ENCODE peak calls at places on chromosomes 6 and 20, in seven cellular contexts. X is ascending aorta, S is mesenchymal stem cell, N is spleen, B is BJ, G is left ventricle myocardium inferior, T is adipocyte. F is an unnamed sample.
A peak's percentile ranks its signal among the peaks of the same experiment; 100 is the strongest.

GRCh38 chr20:37145014-37145413 is 34.1 kb upstream of the RPN2 start:
- DNase-seq in G (no peak), T (peak; percentile 22), N (no peak), S (peak; percentile 7), B (no peak), X (no peak), F (no peak)

GRCh38 chr6:152130441-152130840 is 323.0 kb downstream of the ESR1 start:
- DNase-seq in X (no peak), T (peak; percentile 49), S (no peak), G (no peak), N (no peak), B (no peak), F (no peak)

GRCh38 chr6:39999006-39999867 is 65.0 kb upstream of the MOCS1 start:
- DNase-seq in N (no peak), G (no peak), T (no peak), B (no peak), S (no peak), X (no peak), F (no peak)

GRCh38 chr6:13874191-13874549 is 50.6 kb upstream of the RNF182 start:
- DNase-seq in S (no peak), N (no peak), G (no peak), B (no peak), T (no peak), X (no peak), F (no peak)

GRCh38 chr6:66558189-66558588 is 851.2 kb upstream of the EYS start:
- DNase-seq in N (no peak), B (no peak), X (no peak), G (no peak), T (no peak), S (no peak), F (no peak)

GRCh38 chr20:51387125-51387865 is 155.2 kb downstream of the NFATC2 start:
- DNase-seq in B (no peak), S (no peak), N (peak; percentile 35), X (no peak), T (no peak), G (no peak), F (no peak)

GRCh38 chr6:73393278-73393677 is 1.4 kb upstream of the DDX43 start:
- DNase-seq in X (no peak), G (no peak), N (no peak), T (peak; percentile 4), S (no peak), B (no peak), F (no peak)

GRCh38 chr6:35948725-35949124 is 27.8 kb upstream of the SRPK1 start:
- DNase-seq in T (no peak), N (no peak), S (peak; percentile 43), G (no peak), B (no peak), X (no peak), F (no peak)

GRCh38 chr6:26258199-26258977 is 106.6 kb upstream of the BTN3A2 start:
- DNase-seq in N (no peak), S (no peak), B (no peak), G (no peak), T (no peak), X (no peak), F (no peak)

GRCh38 chr6:166244353-166245045 is 63.7 kb downstream of the PRR18 start:
- DNase-seq in G (no peak), N (no peak), T (no peak), S (no peak), X (no peak), B (no peak), F (no peak)

GRCh38 chr6:158798311-158798710 is 20.9 kb downstream of the EZR start:
- DNase-seq in B (no peak), T (no peak), G (no peak), N (peak; percentile 83), S (no peak), X (no peak), F (no peak)

GRCh38 chr6:401994-402640 is 10.6 kb downstream of the IRF4 start:
- DNase-seq in T (no peak), S (no peak), X (no peak), N (no peak), B (no peak), G (no peak), F (no peak)

GRCh38 chr20:38307371-38308046 is 3.6 kb downstream of the BPI start:
- DNase-seq in T (no peak), S (peak; percentile 52), B (no peak), N (no peak), G (no peak), X (no peak), F (no peak)

GRCh38 chr20:47768016-47768953 is 17.0 kb downstream of the SULF2 start:
- DNase-seq in B (no peak), T (no peak), N (no peak), S (no peak), G (peak; percentile 36), X (no peak), F (peak; percentile 42)

GRCh38 chr6:22146581-22147468 is 150.0 kb downstream of the PRL start:
- DNase-seq in G (no peak), N (no peak), X (no peak), B (no peak), S (no peak), T (no peak), F (no peak)

GRCh38 chr6:38720295-38720694 is 5.2 kb downstream of the DNAH8 start:
- DNase-seq in G (no peak), B (no peak), T (peak; percentile 17), S (peak; percentile 14), X (no peak), N (no peak), F (no peak)

GRCh38 chr20:24951536-24952047 is 2.5 kb downstream of the CST7 start:
- DNase-seq in G (no peak), B (no peak), S (no peak), N (peak; percentile 83), X (peak; percentile 51), T (no peak), F (no peak)

GRCh38 chr6:157121897-157122296 is 201.4 kb downstream of the TMEM242 start:
- DNase-seq in N (no peak), T (no peak), X (no peak), S (no peak), B (no peak), G (no peak), F (peak; percentile 69)

GRCh38 chr6:108671175-108671574 is 110.5 kb downstream of the FOXO3 start:
- DNase-seq in X (no peak), G (no peak), T (no peak), S (no peak), N (no peak), B (no peak), F (no peak)

DNA sequence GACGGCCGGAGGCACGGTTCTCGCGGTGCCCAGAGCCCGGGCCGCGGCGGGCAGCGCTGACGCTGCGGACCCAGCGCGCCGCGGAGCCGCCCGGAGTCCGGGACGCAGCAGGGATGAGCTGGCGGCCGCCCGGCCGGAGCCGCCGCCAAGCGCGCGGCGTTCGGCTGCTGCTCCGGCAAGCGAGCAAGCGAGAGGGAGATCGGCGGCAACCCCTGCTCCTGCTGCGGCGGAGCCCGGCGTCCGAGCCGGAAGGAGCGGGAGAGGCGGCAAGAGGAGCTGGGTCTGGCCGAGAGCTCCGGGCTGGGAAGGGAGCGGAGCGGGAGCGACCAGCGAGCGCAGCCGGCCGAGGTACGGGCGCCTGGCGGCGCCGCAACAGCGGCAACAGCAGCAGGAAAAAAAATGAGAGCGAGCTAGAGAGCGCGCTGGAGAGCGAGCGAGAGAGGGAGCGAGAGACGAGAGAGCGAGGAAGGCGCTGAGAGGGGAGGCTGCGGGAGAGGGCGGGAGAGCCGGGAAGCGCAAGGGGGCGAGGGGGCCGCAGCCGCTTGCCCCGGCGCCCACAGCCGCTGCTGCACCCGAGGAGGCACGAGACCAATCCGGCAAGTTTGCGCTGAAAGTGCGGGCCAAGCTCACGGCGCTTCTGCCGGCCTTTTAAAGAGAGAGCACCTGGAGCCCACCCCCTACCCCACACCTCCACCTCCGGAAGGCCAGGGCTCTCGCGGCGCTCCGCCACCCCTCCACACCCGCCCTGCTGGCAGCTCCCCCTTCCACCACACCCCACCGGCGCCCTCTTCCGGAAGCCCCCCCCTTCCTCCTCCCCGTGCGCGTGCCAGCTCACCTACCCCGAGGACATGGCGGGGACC is 496 bp downstream of the GRM4 start:
- DNase-seq in T (peak; percentile 72), X (no peak), N (peak; percentile 80), B (no peak), G (no peak), S (peak; percentile 61), F (no peak)
- H3K27me3 ChIP-seq in T (peaks cover 66% of the 10 kb centered on the region), X (peaks cover 28% of the 10 kb centered on the region), N (peaks cover 8% of the 10 kb centered on the region), B (peaks cover 55% of the 10 kb centered on the region), G (peaks cover 94% of the 10 kb centered on the region), S (peaks cover 90% of the 10 kb centered on the region), F (peaks cover 62% of the 10 kb centered on the region)

DNA sequence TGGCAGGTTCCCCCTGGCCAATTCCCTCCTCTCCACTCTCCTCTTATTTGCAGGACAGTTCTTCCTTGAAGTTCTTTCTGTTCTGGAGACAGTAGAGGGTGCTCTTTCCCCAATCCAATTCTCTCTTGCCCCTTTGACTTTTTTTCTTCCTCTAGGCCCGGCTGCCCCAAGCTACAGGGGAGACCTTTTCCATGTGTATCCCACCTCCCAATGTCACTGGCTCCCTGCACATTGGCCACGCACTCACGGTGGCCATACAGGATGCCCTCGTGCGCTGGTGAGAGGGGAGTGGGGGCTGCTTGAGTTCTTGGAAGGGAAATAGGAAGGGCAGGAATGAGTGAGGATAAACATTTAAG is 1.5 kb downstream of the VARS2 start:
- DNase-seq in T (peak; percentile 86), B (no peak), N (no peak), X (no peak), S (peak; percentile 80), G (no peak), F (no peak)
- H3K36me3 ChIP-seq in T (peaks cover 46% of the 10 kb centered on the region), B (peaks cover 23% of the 10 kb centered on the region), N (peaks cover 72% of the 10 kb centered on the region), X (peaks cover 53% of the 10 kb centered on the region), S (peaks cover 58% of the 10 kb centered on the region), G (peaks cover 50% of the 10 kb centered on the region), F (no peaks in the 10 kb centered on the region)

DNA sequence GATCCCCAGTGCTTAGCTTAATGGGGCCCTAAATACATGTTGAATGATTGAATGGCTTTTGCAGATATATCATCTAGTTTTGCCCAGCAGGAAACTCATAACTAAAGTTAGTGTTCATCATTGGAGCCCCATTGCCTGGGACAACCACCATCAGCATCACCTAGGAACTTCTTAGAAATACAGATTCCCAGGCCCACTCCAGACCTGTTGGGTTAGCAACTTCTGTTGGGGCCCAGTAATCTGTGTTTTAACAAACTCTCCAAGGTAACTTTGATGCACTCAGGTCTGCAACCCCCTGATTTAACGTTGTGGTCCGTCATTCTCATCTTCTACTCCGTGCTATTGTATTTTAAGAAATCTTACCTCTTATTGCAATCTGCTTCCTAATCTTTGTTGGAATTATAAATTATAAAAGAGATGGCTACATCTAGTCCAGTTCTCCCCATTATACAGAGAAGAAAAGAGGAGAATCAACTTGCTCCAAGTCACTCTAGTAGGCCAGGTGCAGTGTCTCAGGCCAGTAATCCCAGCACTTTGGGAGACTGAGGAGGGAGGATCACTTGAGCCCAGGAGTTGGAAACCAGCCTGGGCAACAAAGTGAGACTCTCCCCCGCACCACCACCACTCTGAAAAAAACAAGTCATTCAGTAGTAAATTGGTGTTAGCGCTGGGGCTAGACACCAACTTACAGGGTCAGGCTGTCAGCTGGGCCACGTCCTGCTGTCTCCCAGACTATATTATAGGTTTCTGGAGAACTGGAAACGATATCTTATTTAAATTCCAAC is 13.7 kb downstream of the FOXP4 start:
- DNase-seq in S (no peak), T (no peak), N (no peak), B (no peak), G (no peak), X (no peak), F (no peak)
- H3K4me3 ChIP-seq in S (peak overlapping the region; percentile 76), T (peak overlapping the region; percentile 80), N (peak overlapping the region; percentile 54), B (no peak overlapping the region), G (peak overlapping the region; percentile 66), X (peak overlapping the region; percentile 20), F (peak overlapping the region; percentile 59)

DNA sequence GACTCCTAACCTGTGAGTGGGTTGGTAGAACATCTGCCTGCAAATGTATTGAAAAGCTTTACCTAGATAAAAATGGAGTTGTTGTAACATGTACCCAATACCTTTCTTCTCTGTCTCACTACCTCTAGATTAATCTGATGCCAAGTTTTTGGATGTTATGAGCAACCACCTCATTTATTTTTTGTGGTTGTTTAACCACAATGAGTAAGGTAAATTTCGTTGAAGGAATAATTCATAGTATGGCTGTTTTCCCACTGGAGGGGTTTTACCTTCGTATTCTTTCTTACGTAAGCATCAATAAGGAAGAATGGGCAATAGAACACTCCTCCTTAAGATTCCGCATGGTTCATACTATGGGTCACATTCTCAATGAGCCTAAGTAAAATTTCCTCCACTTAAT is 165.4 kb downstream of the CDH26 start:
- DNase-seq in X (no peak), G (no peak), T (no peak), B (no peak), S (no peak), N (no peak), F (no peak)
- H3K27me3 ChIP-seq in X (no peaks in the 10 kb centered on the region), G (peaks cover 62% of the 10 kb centered on the region), T (peaks cover 56% of the 10 kb centered on the region), B (peaks cover 6% of the 10 kb centered on the region), S (peaks cover 30% of the 10 kb centered on the region), N (no peaks in the 10 kb centered on the region), F (no peaks in the 10 kb centered on the region)